ENCODE peak calls at places on chromosome 16, in five cellular contexts. F is AG09309, L is thoracic aorta, Y is Daoy, A is adrenal gland. M is an unnamed sample.

GRCh38 chr16:68823401-68823800 is 19.9 kb upstream of the TANGO6 start:
- DNase-seq in F (peak), L (no peak), Y (peak), A (no peak), M (no peak)

GRCh38 chr16:67247698-67248400 is 568 bp upstream of the FHOD1 start:
- DNase-seq in F (no peak), L (no peak), Y (no peak), A (no peak), M (no peak)

GRCh38 chr16:83272843-83273242 is 534.9 kb upstream of the HSBP1 start:
- DNase-seq in F (no peak), L (no peak), Y (no peak), A (no peak), M (no peak)

GRCh38 chr16:86499889-86500707 is 10.2 kb upstream of the FOXF1 start:
- DNase-seq in F (no peak), L (no peak), Y (no peak), A (no peak), M (no peak)

GRCh38 chr16:67006930-67007658 is 18.7 kb downstream of the CES4A start:
- DNase-seq in F (no peak), L (no peak), Y (no peak), A (no peak), M (no peak)

GRCh38 chr16:54459509-54460235 is 173.1 kb upstream of the IRX3 start:
- DNase-seq in F (peak), L (no peak), Y (no peak), A (no peak), M (no peak)

GRCh38 chr16:57859331-57859730 is 57.0 kb upstream of the KIFC3 start:
- DNase-seq in F (no peak), L (no peak), Y (peak), A (no peak), M (peak)

GRCh38 chr16:49019826-49020401 is 261.7 kb downstream of the CBLN1 start:
- DNase-seq in F (no peak), L (no peak), Y (peak), A (no peak), M (no peak)

GRCh38 chr16:15879255-15879804 is 9.1 kb downstream of the CEP20 start:
- DNase-seq in F (peak), L (no peak), Y (peak), A (no peak), M (no peak)

GRCh38 chr16:25106567-25107465 is 4.7 kb upstream of the LCMT1 start:
- DNase-seq in F (peak), L (peak), Y (peak), A (peak), M (peak)

GRCh38 chr16:87956169-87956770 is 5.0 kb downstream of the BANP start:
- DNase-seq in F (no peak), L (no peak), Y (no peak), A (peak), M (no peak)

GRCh38 chr16:22941970-22942501 is 128.1 kb downstream of the HS3ST2 start:
- DNase-seq in F (no peak), L (no peak), Y (no peak), A (no peak), M (no peak)

GRCh38 chr16:84842516-84843148 is 22.8 kb downstream of the CRISPLD2 start:
- DNase-seq in F (no peak), L (no peak), Y (no peak), A (no peak), M (no peak)

GRCh38 chr16:70416748-70417616 is 21.9 kb downstream of the ST3GAL2 start:
- DNase-seq in F (no peak), L (no peak), Y (no peak), A (no peak), M (no peak)

GRCh38 chr16:57260294-57260929 is 15.4 kb downstream of the ARL2BP start:
- DNase-seq in F (no peak), L (no peak), Y (peak), A (peak), M (no peak)

GRCh38 chr16:88591577-88592021 is 21.4 kb downstream of the ZC3H18 start:
- DNase-seq in F (no peak), L (no peak), Y (no peak), A (peak), M (no peak)

GRCh38 chr16:4261557-4262172 is 11.2 kb downstream of the TFAP4 start:
- DNase-seq in F (no peak), L (no peak), Y (peak), A (no peak), M (peak)

GRCh38 chr16:69870761-69871160 is 80.4 kb upstream of the CLEC18A start:
- DNase-seq in F (no peak), L (no peak), Y (no peak), A (no peak), M (no peak)

GRCh38 chr16:22161401-22161800 is 905 bp upstream of the SDR42E2 start:
- DNase-seq in F (no peak), L (no peak), Y (no peak), A (no peak), M (no peak)

GRCh38 chr16:11224894-11225676 is 30.9 kb downstream of the SOCS1 start:
- DNase-seq in F (no peak), L (no peak), Y (no peak), A (peak), M (peak)

GRCh38 chr16:68377667-68378420 is 67.0 kb downstream of the PRMT7 start:
- DNase-seq in F (no peak), L (no peak), Y (no peak), A (no peak), M (peak)

GRCh38 chr16:53078247-53078646 is 23.5 kb downstream of the CHD9 start:
- DNase-seq in F (no peak), L (no peak), Y (no peak), A (no peak), M (no peak)

GRCh38 chr16:22664561-22664997 is 149.4 kb upstream of the HS3ST2 start:
- DNase-seq in F (no peak), L (no peak), Y (no peak), A (no peak), M (no peak)

GRCh38 chr16:67805718-67806427 is 487 bp downstream of the RANBP10 start:
- DNase-seq in F (no peak), L (no peak), Y (peak), A (peak), M (no peak)

GRCh38 chr16:22721497-22722100 is 92.4 kb upstream of the HS3ST2 start:
- DNase-seq in F (no peak), L (no peak), Y (peak), A (no peak), M (no peak)

GRCh38 chr16:29315916-29316517 is 90.5 kb downstream of the NPIPB11 start:
- DNase-seq in F (no peak), L (no peak), Y (no peak), A (peak), M (peak)

GRCh38 chr16:4298761-4299522 is 16.9 kb upstream of the GLIS2 start:
- DNase-seq in F (peak), L (no peak), Y (peak), A (peak), M (peak)

GRCh38 chr16:88798772-88799455 is 4.7 kb upstream of the CDT1 start:
- DNase-seq in F (no peak), L (no peak), Y (no peak), A (no peak), M (no peak)

GRCh38 chr16:77794586-77794985 is 6.2 kb downstream of the VAT1L start:
- DNase-seq in F (no peak), L (no peak), Y (peak), A (no peak), M (no peak)